ENCODE peak calls at places on chromosomes 13 and 19, in seven cellular contexts. One of them, this sample, is unnamed.

GRCh38 chr13:20425819-20426219 is 99.8 kb downstream of the CRYL1 start:
- DNase-seq in activated CD4-positive, CD25-positive, alpha-beta regulatory T cell treated with anti-CD3 and anti-CD28 coated beads, Interleukin-2, amount 50 U/mL, for 16 hours: no peak
- DNase-seq in brain pericyte: no peak
- DNase-seq in effector CD8-positive, alpha-beta T cell: no peak
- DNase-seq in activated CD4-positive, alpha-beta T cell treated with anti-CD3 and anti-CD28 coated beads, Interleukin-2, amount 50 U/mL, for 24 hours: no peak
- DNase-seq in neural crest cell: no peak
- DNase-seq in pons: no peak
- DNase-seq in this sample: no peak

GRCh38 chr13:42028113-42028799 is 20.2 kb upstream of the DGKH start:
- DNase-seq in activated CD4-positive, CD25-positive, alpha-beta regulatory T cell treated with anti-CD3 and anti-CD28 coated beads, Interleukin-2, amount 50 U/mL, for 16 hours: no peak
- DNase-seq in pons: no peak
- DNase-seq in brain pericyte: no peak
- DNase-seq in neural crest cell: no peak
- DNase-seq in effector CD8-positive, alpha-beta T cell: no peak
- DNase-seq in activated CD4-positive, alpha-beta T cell treated with anti-CD3 and anti-CD28 coated beads, Interleukin-2, amount 50 U/mL, for 24 hours: no peak
- DNase-seq in this sample: no peak

GRCh38 chr19:12666305-12667048 is at the start of the genes MAN2B1 and WDR83:
- DNase-seq in activated CD4-positive, CD25-positive, alpha-beta regulatory T cell treated with anti-CD3 and anti-CD28 coated beads, Interleukin-2, amount 50 U/mL, for 16 hours: peak
- DNase-seq in neural crest cell: peak
- DNase-seq in activated CD4-positive, alpha-beta T cell treated with anti-CD3 and anti-CD28 coated beads, Interleukin-2, amount 50 U/mL, for 24 hours: peak
- DNase-seq in effector CD8-positive, alpha-beta T cell: peak
- DNase-seq in pons: peak
- DNase-seq in brain pericyte: no peak
- DNase-seq in this sample: peak

GRCh38 chr13:106098778-106099177 is 436.7 kb downstream of the EFNB2 start:
- DNase-seq in activated CD4-positive, CD25-positive, alpha-beta regulatory T cell treated with anti-CD3 and anti-CD28 coated beads, Interleukin-2, amount 50 U/mL, for 16 hours: no peak
- DNase-seq in neural crest cell: no peak
- DNase-seq in brain pericyte: no peak
- DNase-seq in pons: no peak
- DNase-seq in effector CD8-positive, alpha-beta T cell: no peak
- DNase-seq in activated CD4-positive, alpha-beta T cell treated with anti-CD3 and anti-CD28 coated beads, Interleukin-2, amount 50 U/mL, for 24 hours: no peak
- DNase-seq in this sample: no peak

GRCh38 chr19:41261474-41262190 is 2.5 kb upstream of the HNRNPUL1 start:
- DNase-seq in neural crest cell: no peak
- DNase-seq in activated CD4-positive, alpha-beta T cell treated with anti-CD3 and anti-CD28 coated beads, Interleukin-2, amount 50 U/mL, for 24 hours: no peak
- DNase-seq in activated CD4-positive, CD25-positive, alpha-beta regulatory T cell treated with anti-CD3 and anti-CD28 coated beads, Interleukin-2, amount 50 U/mL, for 16 hours: no peak
- DNase-seq in effector CD8-positive, alpha-beta T cell: no peak
- DNase-seq in brain pericyte: no peak
- DNase-seq in pons: peak
- DNase-seq in this sample: no peak

GRCh38 chr19:47540748-47541147 is 25.9 kb upstream of the NAPA start:
- DNase-seq in neural crest cell: no peak
- DNase-seq in activated CD4-positive, alpha-beta T cell treated with anti-CD3 and anti-CD28 coated beads, Interleukin-2, amount 50 U/mL, for 24 hours: no peak
- DNase-seq in effector CD8-positive, alpha-beta T cell: no peak
- DNase-seq in activated CD4-positive, CD25-positive, alpha-beta regulatory T cell treated with anti-CD3 and anti-CD28 coated beads, Interleukin-2, amount 50 U/mL, for 16 hours: no peak
- DNase-seq in brain pericyte: no peak
- DNase-seq in pons: no peak
- DNase-seq in this sample: no peak

GRCh38 chr19:52270266-52270885 is 989 bp downstream of the ZNF766 start:
- DNase-seq in activated CD4-positive, alpha-beta T cell treated with anti-CD3 and anti-CD28 coated beads, Interleukin-2, amount 50 U/mL, for 24 hours: no peak
- DNase-seq in pons: peak
- DNase-seq in activated CD4-positive, CD25-positive, alpha-beta regulatory T cell treated with anti-CD3 and anti-CD28 coated beads, Interleukin-2, amount 50 U/mL, for 16 hours: no peak
- DNase-seq in neural crest cell: no peak
- DNase-seq in brain pericyte: no peak
- DNase-seq in effector CD8-positive, alpha-beta T cell: no peak
- DNase-seq in this sample: no peak

GRCh38 chr13:96090240-96091101 is 564 bp downstream of the HS6ST3 start:
- DNase-seq in effector CD8-positive, alpha-beta T cell: no peak
- DNase-seq in activated CD4-positive, alpha-beta T cell treated with anti-CD3 and anti-CD28 coated beads, Interleukin-2, amount 50 U/mL, for 24 hours: no peak
- DNase-seq in pons: no peak
- DNase-seq in brain pericyte: no peak
- DNase-seq in activated CD4-positive, CD25-positive, alpha-beta regulatory T cell treated with anti-CD3 and anti-CD28 coated beads, Interleukin-2, amount 50 U/mL, for 16 hours: no peak
- DNase-seq in neural crest cell: peak
- DNase-seq in this sample: no peak

GRCh38 chr19:49739933-49740332 is 23.2 kb downstream of the TSKS start:
- DNase-seq in activated CD4-positive, CD25-positive, alpha-beta regulatory T cell treated with anti-CD3 and anti-CD28 coated beads, Interleukin-2, amount 50 U/mL, for 16 hours: no peak
- DNase-seq in brain pericyte: no peak
- DNase-seq in neural crest cell: no peak
- DNase-seq in activated CD4-positive, alpha-beta T cell treated with anti-CD3 and anti-CD28 coated beads, Interleukin-2, amount 50 U/mL, for 24 hours: no peak
- DNase-seq in pons: no peak
- DNase-seq in effector CD8-positive, alpha-beta T cell: no peak
- DNase-seq in this sample: no peak

GRCh38 chr13:97212540-97213146 is 9.5 kb upstream of the MBNL2 start:
- DNase-seq in activated CD4-positive, CD25-positive, alpha-beta regulatory T cell treated with anti-CD3 and anti-CD28 coated beads, Interleukin-2, amount 50 U/mL, for 16 hours: no peak
- DNase-seq in activated CD4-positive, alpha-beta T cell treated with anti-CD3 and anti-CD28 coated beads, Interleukin-2, amount 50 U/mL, for 24 hours: no peak
- DNase-seq in effector CD8-positive, alpha-beta T cell: no peak
- DNase-seq in brain pericyte: no peak
- DNase-seq in neural crest cell: no peak
- DNase-seq in pons: peak
- DNase-seq in this sample: no peak

GRCh38 chr13:91247768-91248167 is 99.7 kb upstream of the MIR17HG start:
- DNase-seq in activated CD4-positive, CD25-positive, alpha-beta regulatory T cell treated with anti-CD3 and anti-CD28 coated beads, Interleukin-2, amount 50 U/mL, for 16 hours: no peak
- DNase-seq in activated CD4-positive, alpha-beta T cell treated with anti-CD3 and anti-CD28 coated beads, Interleukin-2, amount 50 U/mL, for 24 hours: no peak
- DNase-seq in brain pericyte: no peak
- DNase-seq in neural crest cell: no peak
- DNase-seq in pons: peak
- DNase-seq in effector CD8-positive, alpha-beta T cell: no peak
- DNase-seq in this sample: no peak

GRCh38 chr13:93039131-93039530 is 187.5 kb upstream of the GPC6 start:
- DNase-seq in effector CD8-positive, alpha-beta T cell: no peak
- DNase-seq in brain pericyte: no peak
- DNase-seq in pons: no peak
- DNase-seq in activated CD4-positive, alpha-beta T cell treated with anti-CD3 and anti-CD28 coated beads, Interleukin-2, amount 50 U/mL, for 24 hours: no peak
- DNase-seq in neural crest cell: no peak
- DNase-seq in activated CD4-positive, CD25-positive, alpha-beta regulatory T cell treated with anti-CD3 and anti-CD28 coated beads, Interleukin-2, amount 50 U/mL, for 16 hours: no peak
- DNase-seq in this sample: no peak

GRCh38 chr13:19763618-19764017 is 19.1 kb downstream of the PSPC1 start:
- DNase-seq in brain pericyte: no peak
- DNase-seq in pons: no peak
- DNase-seq in activated CD4-positive, alpha-beta T cell treated with anti-CD3 and anti-CD28 coated beads, Interleukin-2, amount 50 U/mL, for 24 hours: no peak
- DNase-seq in neural crest cell: no peak
- DNase-seq in effector CD8-positive, alpha-beta T cell: no peak
- DNase-seq in activated CD4-positive, CD25-positive, alpha-beta regulatory T cell treated with anti-CD3 and anti-CD28 coated beads, Interleukin-2, amount 50 U/mL, for 16 hours: no peak
- DNase-seq in this sample: no peak

GRCh38 chr13:45627656-45628055 is 12.1 kb upstream of the ERICH6B start:
- DNase-seq in activated CD4-positive, CD25-positive, alpha-beta regulatory T cell treated with anti-CD3 and anti-CD28 coated beads, Interleukin-2, amount 50 U/mL, for 16 hours: no peak
- DNase-seq in effector CD8-positive, alpha-beta T cell: no peak
- DNase-seq in activated CD4-positive, alpha-beta T cell treated with anti-CD3 and anti-CD28 coated beads, Interleukin-2, amount 50 U/mL, for 24 hours: no peak
- DNase-seq in pons: no peak
- DNase-seq in brain pericyte: no peak
- DNase-seq in neural crest cell: no peak
- DNase-seq in this sample: no peak

GRCh38 chr13:108877300-108877699 is 247.9 kb downstream of the MYO16 start:
- DNase-seq in effector CD8-positive, alpha-beta T cell: no peak
- DNase-seq in pons: no peak
- DNase-seq in activated CD4-positive, alpha-beta T cell treated with anti-CD3 and anti-CD28 coated beads, Interleukin-2, amount 50 U/mL, for 24 hours: no peak
- DNase-seq in neural crest cell: no peak
- DNase-seq in brain pericyte: no peak
- DNase-seq in activated CD4-positive, CD25-positive, alpha-beta regulatory T cell treated with anti-CD3 and anti-CD28 coated beads, Interleukin-2, amount 50 U/mL, for 16 hours: no peak
- DNase-seq in this sample: no peak

GRCh38 chr19:56312787-56313343 is 1.8 kb downstream of the ZSCAN5A start:
- DNase-seq in neural crest cell: no peak
- DNase-seq in pons: no peak
- DNase-seq in activated CD4-positive, CD25-positive, alpha-beta regulatory T cell treated with anti-CD3 and anti-CD28 coated beads, Interleukin-2, amount 50 U/mL, for 16 hours: no peak
- DNase-seq in activated CD4-positive, alpha-beta T cell treated with anti-CD3 and anti-CD28 coated beads, Interleukin-2, amount 50 U/mL, for 24 hours: no peak
- DNase-seq in effector CD8-positive, alpha-beta T cell: no peak
- DNase-seq in brain pericyte: no peak
- DNase-seq in this sample: no peak

GRCh38 chr13:46134961-46135522 is 30.2 kb upstream of the CPB2 start:
- DNase-seq in effector CD8-positive, alpha-beta T cell: no peak
- DNase-seq in activated CD4-positive, alpha-beta T cell treated with anti-CD3 and anti-CD28 coated beads, Interleukin-2, amount 50 U/mL, for 24 hours: no peak
- DNase-seq in activated CD4-positive, CD25-positive, alpha-beta regulatory T cell treated with anti-CD3 and anti-CD28 coated beads, Interleukin-2, amount 50 U/mL, for 16 hours: no peak
- DNase-seq in brain pericyte: no peak
- DNase-seq in pons: no peak
- DNase-seq in neural crest cell: no peak
- DNase-seq in this sample: peak

GRCh38 chr19:1295169-1296012 is 9.7 kb downstream of the EFNA2 start:
- DNase-seq in activated CD4-positive, CD25-positive, alpha-beta regulatory T cell treated with anti-CD3 and anti-CD28 coated beads, Interleukin-2, amount 50 U/mL, for 16 hours: no peak
- DNase-seq in activated CD4-positive, alpha-beta T cell treated with anti-CD3 and anti-CD28 coated beads, Interleukin-2, amount 50 U/mL, for 24 hours: no peak
- DNase-seq in brain pericyte: no peak
- DNase-seq in pons: no peak
- DNase-seq in neural crest cell: no peak
- DNase-seq in effector CD8-positive, alpha-beta T cell: peak
- DNase-seq in this sample: no peak

GRCh38 chr13:73228546-73228945 is 169.7 kb downstream of the KLF5 start:
- DNase-seq in activated CD4-positive, CD25-positive, alpha-beta regulatory T cell treated with anti-CD3 and anti-CD28 coated beads, Interleukin-2, amount 50 U/mL, for 16 hours: no peak
- DNase-seq in neural crest cell: no peak
- DNase-seq in activated CD4-positive, alpha-beta T cell treated with anti-CD3 and anti-CD28 coated beads, Interleukin-2, amount 50 U/mL, for 24 hours: no peak
- DNase-seq in pons: no peak
- DNase-seq in brain pericyte: no peak
- DNase-seq in effector CD8-positive, alpha-beta T cell: no peak
- DNase-seq in this sample: no peak

GRCh38 chr13:109007946-109008345 is 378.5 kb downstream of the MYO16 start:
- DNase-seq in neural crest cell: no peak
- DNase-seq in brain pericyte: no peak
- DNase-seq in effector CD8-positive, alpha-beta T cell: no peak
- DNase-seq in activated CD4-positive, alpha-beta T cell treated with anti-CD3 and anti-CD28 coated beads, Interleukin-2, amount 50 U/mL, for 24 hours: no peak
- DNase-seq in activated CD4-positive, CD25-positive, alpha-beta regulatory T cell treated with anti-CD3 and anti-CD28 coated beads, Interleukin-2, amount 50 U/mL, for 16 hours: no peak
- DNase-seq in pons: no peak
- DNase-seq in this sample: no peak

GRCh38 chr19:3366104-3366760 is at the start of gene NFIC:
- DNase-seq in brain pericyte: no peak
- DNase-seq in activated CD4-positive, alpha-beta T cell treated with anti-CD3 and anti-CD28 coated beads, Interleukin-2, amount 50 U/mL, for 24 hours: no peak
- DNase-seq in activated CD4-positive, CD25-positive, alpha-beta regulatory T cell treated with anti-CD3 and anti-CD28 coated beads, Interleukin-2, amount 50 U/mL, for 16 hours: no peak
- DNase-seq in pons: no peak
- DNase-seq in neural crest cell: no peak
- DNase-seq in effector CD8-positive, alpha-beta T cell: no peak
- DNase-seq in this sample: peak

GRCh38 chr19:34979819-34980640 is 16.0 kb upstream of the ZNF792 start:
- DNase-seq in effector CD8-positive, alpha-beta T cell: no peak
- DNase-seq in neural crest cell: no peak
- DNase-seq in brain pericyte: no peak
- DNase-seq in pons: no peak
- DNase-seq in activated CD4-positive, alpha-beta T cell treated with anti-CD3 and anti-CD28 coated beads, Interleukin-2, amount 50 U/mL, for 24 hours: no peak
- DNase-seq in activated CD4-positive, CD25-positive, alpha-beta regulatory T cell treated with anti-CD3 and anti-CD28 coated beads, Interleukin-2, amount 50 U/mL, for 16 hours: no peak
- DNase-seq in this sample: no peak

GRCh38 chr13:99064624-99065249 is 86.9 kb upstream of the DOCK9 start:
- DNase-seq in neural crest cell: no peak
- DNase-seq in brain pericyte: no peak
- DNase-seq in activated CD4-positive, CD25-positive, alpha-beta regulatory T cell treated with anti-CD3 and anti-CD28 coated beads, Interleukin-2, amount 50 U/mL, for 16 hours: no peak
- DNase-seq in effector CD8-positive, alpha-beta T cell: no peak
- DNase-seq in activated CD4-positive, alpha-beta T cell treated with anti-CD3 and anti-CD28 coated beads, Interleukin-2, amount 50 U/mL, for 24 hours: no peak
- DNase-seq in pons: no peak
- DNase-seq in this sample: no peak

GRCh38 chr19:13961826-13962737 is 9.8 kb downstream of the DCAF15 start:
- DNase-seq in pons: no peak
- DNase-seq in neural crest cell: no peak
- DNase-seq in activated CD4-positive, alpha-beta T cell treated with anti-CD3 and anti-CD28 coated beads, Interleukin-2, amount 50 U/mL, for 24 hours: no peak
- DNase-seq in brain pericyte: no peak
- DNase-seq in effector CD8-positive, alpha-beta T cell: no peak
- DNase-seq in activated CD4-positive, CD25-positive, alpha-beta regulatory T cell treated with anti-CD3 and anti-CD28 coated beads, Interleukin-2, amount 50 U/mL, for 16 hours: no peak
- DNase-seq in this sample: no peak

GRCh38 chr19:48495391-48495790 is 16.2 kb downstream of the LMTK3 start:
- DNase-seq in effector CD8-positive, alpha-beta T cell: no peak
- DNase-seq in activated CD4-positive, CD25-positive, alpha-beta regulatory T cell treated with anti-CD3 and anti-CD28 coated beads, Interleukin-2, amount 50 U/mL, for 16 hours: no peak
- DNase-seq in neural crest cell: no peak
- DNase-seq in activated CD4-positive, alpha-beta T cell treated with anti-CD3 and anti-CD28 coated beads, Interleukin-2, amount 50 U/mL, for 24 hours: no peak
- DNase-seq in pons: no peak
- DNase-seq in brain pericyte: no peak
- DNase-seq in this sample: no peak

GRCh38 chr13:91520952-91521351 is 122.5 kb downstream of the GPC5 start:
- DNase-seq in effector CD8-positive, alpha-beta T cell: no peak
- DNase-seq in neural crest cell: no peak
- DNase-seq in pons: no peak
- DNase-seq in activated CD4-positive, alpha-beta T cell treated with anti-CD3 and anti-CD28 coated beads, Interleukin-2, amount 50 U/mL, for 24 hours: no peak
- DNase-seq in brain pericyte: peak
- DNase-seq in activated CD4-positive, CD25-positive, alpha-beta regulatory T cell treated with anti-CD3 and anti-CD28 coated beads, Interleukin-2, amount 50 U/mL, for 16 hours: no peak
- DNase-seq in this sample: no peak

GRCh38 chr13:67278230-67278629 is 48.1 kb upstream of the PCDH9 start:
- DNase-seq in activated CD4-positive, CD25-positive, alpha-beta regulatory T cell treated with anti-CD3 and anti-CD28 coated beads, Interleukin-2, amount 50 U/mL, for 16 hours: no peak
- DNase-seq in effector CD8-positive, alpha-beta T cell: no peak
- DNase-seq in pons: no peak
- DNase-seq in brain pericyte: no peak
- DNase-seq in activated CD4-positive, alpha-beta T cell treated with anti-CD3 and anti-CD28 coated beads, Interleukin-2, amount 50 U/mL, for 24 hours: no peak
- DNase-seq in neural crest cell: no peak
- DNase-seq in this sample: no peak

GRCh38 chr19:5358173-5358800 is 17.7 kb upstream of the PTPRS start:
- DNase-seq in activated CD4-positive, CD25-positive, alpha-beta regulatory T cell treated with anti-CD3 and anti-CD28 coated beads, Interleukin-2, amount 50 U/mL, for 16 hours: no peak
- DNase-seq in brain pericyte: no peak
- DNase-seq in activated CD4-positive, alpha-beta T cell treated with anti-CD3 and anti-CD28 coated beads, Interleukin-2, amount 50 U/mL, for 24 hours: no peak
- DNase-seq in neural crest cell: no peak
- DNase-seq in pons: no peak
- DNase-seq in effector CD8-positive, alpha-beta T cell: no peak
- DNase-seq in this sample: no peak

GRCh38 chr19:3387645-3388589 is 21.5 kb downstream of the NFIC start:
- DNase-seq in effector CD8-positive, alpha-beta T cell: no peak
- DNase-seq in activated CD4-positive, CD25-positive, alpha-beta regulatory T cell treated with anti-CD3 and anti-CD28 coated beads, Interleukin-2, amount 50 U/mL, for 16 hours: no peak
- DNase-seq in neural crest cell: no peak
- DNase-seq in pons: peak
- DNase-seq in brain pericyte: no peak
- DNase-seq in activated CD4-positive, alpha-beta T cell treated with anti-CD3 and anti-CD28 coated beads, Interleukin-2, amount 50 U/mL, for 24 hours: no peak
- DNase-seq in this sample: peak

GRCh38 chr19:14369399-14370168 is 11.7 kb upstream of the ADGRE5 start:
- DNase-seq in effector CD8-positive, alpha-beta T cell: peak
- DNase-seq in neural crest cell: no peak
- DNase-seq in pons: no peak
- DNase-seq in activated CD4-positive, alpha-beta T cell treated with anti-CD3 and anti-CD28 coated beads, Interleukin-2, amount 50 U/mL, for 24 hours: peak
- DNase-seq in brain pericyte: no peak
- DNase-seq in activated CD4-positive, CD25-positive, alpha-beta regulatory T cell treated with anti-CD3 and anti-CD28 coated beads, Interleukin-2, amount 50 U/mL, for 16 hours: peak
- DNase-seq in this sample: no peak

GRCh38 chr13:112168771-112169170 is 101.8 kb downstream of the SOX1 start:
- DNase-seq in effector CD8-positive, alpha-beta T cell: no peak
- DNase-seq in brain pericyte: no peak
- DNase-seq in neural crest cell: no peak
- DNase-seq in activated CD4-positive, alpha-beta T cell treated with anti-CD3 and anti-CD28 coated beads, Interleukin-2, amount 50 U/mL, for 24 hours: no peak
- DNase-seq in activated CD4-positive, CD25-positive, alpha-beta regulatory T cell treated with anti-CD3 and anti-CD28 coated beads, Interleukin-2, amount 50 U/mL, for 16 hours: no peak
- DNase-seq in pons: no peak
- DNase-seq in this sample: no peak

GRCh38 chr13:32947886-32948285 is 68.3 kb upstream of the KL start:
- DNase-seq in effector CD8-positive, alpha-beta T cell: no peak
- DNase-seq in activated CD4-positive, alpha-beta T cell treated with anti-CD3 and anti-CD28 coated beads, Interleukin-2, amount 50 U/mL, for 24 hours: no peak
- DNase-seq in activated CD4-positive, CD25-positive, alpha-beta regulatory T cell treated with anti-CD3 and anti-CD28 coated beads, Interleukin-2, amount 50 U/mL, for 16 hours: no peak
- DNase-seq in pons: no peak
- DNase-seq in brain pericyte: no peak
- DNase-seq in neural crest cell: no peak
- DNase-seq in this sample: no peak

GRCh38 chr19:43623889-43624670 is 4.7 kb upstream of the ZNF428 start:
- DNase-seq in activated CD4-positive, CD25-positive, alpha-beta regulatory T cell treated with anti-CD3 and anti-CD28 coated beads, Interleukin-2, amount 50 U/mL, for 16 hours: no peak
- DNase-seq in neural crest cell: no peak
- DNase-seq in pons: no peak
- DNase-seq in brain pericyte: no peak
- DNase-seq in effector CD8-positive, alpha-beta T cell: no peak
- DNase-seq in activated CD4-positive, alpha-beta T cell treated with anti-CD3 and anti-CD28 coated beads, Interleukin-2, amount 50 U/mL, for 24 hours: no peak
- DNase-seq in this sample: no peak

GRCh38 chr13:25170554-25171107 is 1.5 kb downstream of the AMER2 start:
- DNase-seq in neural crest cell: peak
- DNase-seq in effector CD8-positive, alpha-beta T cell: no peak
- DNase-seq in brain pericyte: no peak
- DNase-seq in pons: no peak
- DNase-seq in activated CD4-positive, alpha-beta T cell treated with anti-CD3 and anti-CD28 coated beads, Interleukin-2, amount 50 U/mL, for 24 hours: no peak
- DNase-seq in activated CD4-positive, CD25-positive, alpha-beta regulatory T cell treated with anti-CD3 and anti-CD28 coated beads, Interleukin-2, amount 50 U/mL, for 16 hours: no peak
- DNase-seq in this sample: peak

GRCh38 chr19:18809149-18809978 is 18.3 kb upstream of the COMP start:
- DNase-seq in activated CD4-positive, alpha-beta T cell treated with anti-CD3 and anti-CD28 coated beads, Interleukin-2, amount 50 U/mL, for 24 hours: no peak
- DNase-seq in neural crest cell: no peak
- DNase-seq in activated CD4-positive, CD25-positive, alpha-beta regulatory T cell treated with anti-CD3 and anti-CD28 coated beads, Interleukin-2, amount 50 U/mL, for 16 hours: no peak
- DNase-seq in brain pericyte: no peak
- DNase-seq in effector CD8-positive, alpha-beta T cell: no peak
- DNase-seq in pons: peak
- DNase-seq in this sample: no peak

GRCh38 chr13:96214804-96215445 is 125.0 kb downstream of the HS6ST3 start:
- DNase-seq in activated CD4-positive, CD25-positive, alpha-beta regulatory T cell treated with anti-CD3 and anti-CD28 coated beads, Interleukin-2, amount 50 U/mL, for 16 hours: no peak
- DNase-seq in pons: no peak
- DNase-seq in effector CD8-positive, alpha-beta T cell: no peak
- DNase-seq in neural crest cell: no peak
- DNase-seq in brain pericyte: no peak
- DNase-seq in activated CD4-positive, alpha-beta T cell treated with anti-CD3 and anti-CD28 coated beads, Interleukin-2, amount 50 U/mL, for 24 hours: no peak
- DNase-seq in this sample: no peak

This sample was measured in NCI-H510A.